ENCODE peak calls at places on chromosomes 11 and 22, in ten cellular contexts. W, P, O, Z, X, R, C, V, L and U are unnamed samples.

GRCh38 chr11:61693897-61694840 is 14.0 kb downstream of the DAGLA start:
- DNase-seq in R (peak; percentile 49), Z (no peak), W (no peak), V (no peak), X (no peak), O (no peak), C (no peak), P (peak; percentile 80), L (no peak), U (no peak)

GRCh38 chr11:86696004-86696403 is 23.6 kb upstream of the ME3 start:
- DNase-seq in V (peak; percentile 98), W (no peak), O (peak; percentile 44), R (no peak), X (peak; percentile 97), L (no peak), Z (no peak), C (peak; percentile 92), P (peak; percentile 73), U (no peak)

GRCh38 chr22:40334060-40334459 is 12.2 kb upstream of the ADSL start:
- DNase-seq in X (no peak), V (no peak), W (no peak), Z (no peak), R (no peak), C (no peak), L (no peak), O (no peak), P (no peak), U (no peak)

GRCh38 chr11:29328961-29329441 is 687.8 kb downstream of the KCNA4 start:
- DNase-seq in R (no peak), Z (no peak), O (peak; percentile 70), C (peak; percentile 87), W (no peak), P (peak; percentile 42), X (peak; percentile 90), V (peak; percentile 88), L (no peak), U (no peak)

GRCh38 chr11:12618743-12619540 is 55.3 kb upstream of the TEAD1 start:
- DNase-seq in C (no peak), X (no peak), O (no peak), L (no peak), W (no peak), R (no peak), P (no peak), Z (no peak), V (no peak), U (no peak)

GRCh38 chr11:78217650-78218541 is 29.2 kb downstream of the USP35 start:
- DNase-seq in V (no peak), W (no peak), C (no peak), P (peak; percentile 67), Z (no peak), X (no peak), R (no peak), O (no peak), L (no peak), U (no peak)

GRCh38 chr11:105368711-105369110 is 229.1 kb upstream of the CARD18 start:
- DNase-seq in O (peak; percentile 36), Z (no peak), X (peak; percentile 53), W (no peak), C (no peak), V (no peak), R (no peak), P (no peak), L (no peak), U (no peak)

GRCh38 chr22:29004647-29005371 is 56.8 kb downstream of the C22orf31 start:
- DNase-seq in O (peak; percentile 85), L (no peak), C (peak; percentile 55), Z (peak; percentile 85), R (peak; percentile 25), V (no peak), P (no peak), X (peak; percentile 45), W (peak; percentile 41), U (no peak)

GRCh38 chr11:78605296-78605695 is 30.6 kb upstream of the NARS2 start:
- DNase-seq in L (no peak), C (no peak), R (no peak), V (peak; percentile 39), X (peak; percentile 4), Z (no peak), W (no peak), P (no peak), O (no peak), U (no peak)

GRCh38 chr11:128346808-128347207 is 240.6 kb downstream of the ETS1 start:
- DNase-seq in X (peak; percentile 78), L (no peak), W (no peak), C (peak; percentile 46), Z (no peak), P (no peak), V (peak; percentile 78), O (peak; percentile 29), R (no peak), U (no peak)

GRCh38 chr11:114377612-114378267 is 22.6 kb downstream of the C11orf71 start:
- DNase-seq in V (peak; percentile 66), P (peak; percentile 63), O (peak; percentile 15), C (peak; percentile 61), R (no peak), W (no peak), L (no peak), X (no peak), Z (no peak), U (no peak)

GRCh38 chr11:48052183-48053040 is 72.1 kb downstream of the PTPRJ start:
- DNase-seq in X (peak; percentile 36), O (peak; percentile 61), Z (peak; percentile 49), C (peak; percentile 58), P (peak; percentile 81), R (no peak), W (no peak), V (peak; percentile 35), L (no peak), U (no peak)

GRCh38 chr11:9320047-9320446 is 5.7 kb upstream of the TMEM41B start:
- DNase-seq in C (no peak), P (peak; percentile 29), X (no peak), V (no peak), W (no peak), O (peak; percentile 22), R (no peak), Z (no peak), L (no peak), U (no peak)

GRCh38 chr11:126282361-126282741 is 542 bp upstream of the TIRAP start:
- DNase-seq in R (peak; percentile 47), P (peak; percentile 90), Z (no peak), X (peak; percentile 66), L (peak; percentile 44), W (peak; percentile 45), V (peak; percentile 43), C (peak; percentile 42), O (peak; percentile 69), U (no peak)

GRCh38 chr11:11667056-11667455 is 45.3 kb upstream of the GALNT18 start:
- DNase-seq in Z (no peak), L (no peak), V (peak; percentile 7), C (no peak), P (no peak), O (no peak), W (no peak), R (no peak), X (no peak), U (no peak)

GRCh38 chr11:93796832-93797231 is 12.8 kb downstream of the MED17 start:
- DNase-seq in Z (no peak), C (no peak), X (no peak), R (no peak), P (no peak), O (no peak), W (no peak), L (no peak), V (no peak), U (no peak)

GRCh38 chr11:8060801-8061554 is 20.0 kb upstream of the TUB start:
- DNase-seq in R (no peak), W (peak; percentile 26), O (no peak), L (no peak), Z (no peak), X (peak; percentile 65), C (peak; percentile 43), V (peak; percentile 70), P (peak; percentile 94), U (peak; percentile 72)

GRCh38 chr11:61890536-61891330 is 612 bp downstream of the FADS3 start:
- DNase-seq in Z (peak; percentile 52), L (peak; percentile 33), P (peak; percentile 98), R (peak; percentile 52), O (peak; percentile 81), X (peak; percentile 52), C (peak; percentile 68), W (peak; percentile 69), V (peak; percentile 86), U (no peak)

GRCh38 chr22:42401562-42402334 is 30.5 kb downstream of the NFAM1 start:
- DNase-seq in Z (no peak), O (no peak), W (no peak), L (no peak), V (no peak), X (no peak), R (no peak), C (no peak), P (no peak), U (no peak)
- TF ChIP-seq CTCF in Z (no peak), O (no peak), W (no peak), L (no peak), V (no peak), X (no peak), R (no peak), C (no peak), P (no peak), U (no peak)

GRCh38 chr11:65060913-65061408 is 2.6 kb upstream of the NAALADL1 start:
- DNase-seq in O (no peak), V (peak; percentile 26), C (peak; percentile 11), L (no peak), W (no peak), P (peak; percentile 71), Z (no peak), X (peak; percentile 47), R (no peak), U (no peak)
- TF ChIP-seq CTCF in O (peak; percentile 10), V (peak; percentile 34), C (peak; percentile 50), L (no peak), W (no peak), P (peak; percentile 32), Z (no peak), X (peak; percentile 60), R (no peak), U (peak; percentile 43)

DNA sequence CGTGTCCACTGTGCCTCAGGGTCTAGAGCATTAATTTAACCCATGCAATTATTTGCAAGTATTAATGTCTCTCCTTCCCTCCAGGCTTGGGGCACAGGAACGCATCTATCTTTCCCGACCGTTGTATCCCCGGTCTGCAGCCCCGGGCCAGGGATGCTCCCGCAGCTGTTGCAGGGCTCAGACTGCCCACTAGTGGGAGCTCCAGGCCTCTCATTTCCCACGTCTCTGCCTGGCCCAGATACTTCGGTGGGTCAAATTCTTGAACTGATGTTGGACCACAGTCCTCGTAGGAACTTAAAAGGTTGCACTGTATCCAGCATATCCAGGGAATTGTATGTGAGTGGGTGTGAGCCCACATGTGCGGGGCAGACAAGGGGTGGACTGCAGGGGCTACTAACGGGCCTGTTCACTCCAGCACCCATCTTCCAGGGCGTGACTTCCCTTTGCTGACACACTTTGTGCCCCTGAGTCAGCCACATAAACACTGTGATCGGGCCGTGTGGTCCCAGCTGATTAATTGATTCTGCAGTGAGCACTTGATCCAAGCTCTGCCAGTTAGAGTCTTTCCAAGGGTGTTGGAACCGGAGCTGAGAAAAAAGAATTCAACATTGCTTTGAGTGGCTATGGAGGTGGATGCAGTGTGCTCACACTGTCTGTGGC is 451.3 kb downstream of the TBC1D22A start:
- DNase-seq in V (no peak), R (no peak), X (peak; percentile 32), P (peak; percentile 46), C (no peak), L (peak; percentile 22), W (no peak), O (no peak), Z (no peak), U (no peak)
- TF ChIP-seq CTCF in V (peak; percentile 52), R (peak; percentile 47), X (peak; percentile 73), P (peak; percentile 75), C (peak; percentile 64), L (peak; percentile 63), W (peak; percentile 23), O (peak; percentile 13), Z (peak; percentile 48), U (peak; percentile 73)

GRCh38 chr22:30863161-30863833 is 105.3 kb downstream of the MORC2 start:
- DNase-seq in L (no peak), V (peak; percentile 8), C (no peak), R (peak; percentile 17), P (peak; percentile 66), O (peak; percentile 69), X (no peak), W (no peak), Z (no peak), U (no peak)
- TF ChIP-seq CTCF in L (no peak), V (no peak), C (no peak), R (no peak), P (peak; percentile 13), O (no peak), X (no peak), W (no peak), Z (no peak), U (no peak)